ENCODE peak calls at places on chromosome 1, in five cellular contexts. P, F, U, A and W are unnamed samples.

GRCh38 chr1:166166701-166167394 is at the start of gene FAM78B:
- DNase-seq in P (peak), F (peak), U (no peak), A (peak), W (peak)

GRCh38 chr1:85274969-85275453 is 1.4 kb downstream of the BCL10 start:
- DNase-seq in P (peak), F (no peak), U (no peak), A (no peak), W (no peak)

GRCh38 chr1:94694234-94694915 is 125.8 kb upstream of the SLC44A3 start:
- DNase-seq in P (no peak), F (no peak), U (peak), A (no peak), W (no peak)

GRCh38 chr1:202810615-202811295 is at the start of gene PCAT6:
- DNase-seq in P (peak), F (peak), U (peak), A (peak), W (peak)

GRCh38 chr1:84573481-84573966 is 716 bp downstream of the CTBS start:
- DNase-seq in P (peak), F (no peak), U (no peak), A (no peak), W (no peak)

GRCh38 chr1:10378071-10378841 is 20.6 kb upstream of the PGD start:
- DNase-seq in P (peak), F (peak), U (no peak), A (no peak), W (no peak)

GRCh38 chr1:188463919-188464318 is 1635.2 kb downstream of the PLA2G4A start:
- DNase-seq in P (no peak), F (no peak), U (no peak), A (no peak), W (no peak)

GRCh38 chr1:54229281-54229891 is 29.4 kb downstream of the MRPL37 start:
- DNase-seq in P (peak), F (no peak), U (peak), A (no peak), W (peak)

GRCh38 chr1:28172690-28173150 is 3.8 kb downstream of the PTAFR start:
- DNase-seq in P (no peak), F (peak), U (no peak), A (no peak), W (peak)

GRCh38 chr1:110765640-110766335 is 91.0 kb upstream of the KCNA3 start:
- DNase-seq in P (peak), F (peak), U (peak), A (peak), W (peak)

GRCh38 chr1:25996966-25997758 is 701 bp downstream of the PAFAH2 start:
- DNase-seq in P (peak), F (peak), U (peak), A (no peak), W (peak)

GRCh38 chr1:53708687-53709086 is 30.3 kb downstream of the GLIS1 start:
- DNase-seq in P (no peak), F (no peak), U (no peak), A (no peak), W (no peak)

GRCh38 chr1:236800002-236800620 is 5.0 kb downstream of the MTR start:
- DNase-seq in P (peak), F (no peak), U (no peak), A (no peak), W (peak)

GRCh38 chr1:2279210-2279639 is 51.1 kb downstream of the SKI start:
- DNase-seq in P (no peak), F (no peak), U (peak), A (no peak), W (no peak)

GRCh38 chr1:198604973-198605372 is 33.9 kb upstream of the PTPRC start:
- DNase-seq in P (no peak), F (no peak), U (no peak), A (no peak), W (no peak)

GRCh38 chr1:34899906-34900305 is 29.5 kb downstream of the DLGAP3 start:
- DNase-seq in P (no peak), F (no peak), U (no peak), A (no peak), W (no peak)

GRCh38 chr1:63971557-63971956 is 197.7 kb downstream of the ROR1 start:
- DNase-seq in P (peak), F (no peak), U (no peak), A (no peak), W (no peak)

GRCh38 chr1:201361652-201362504 is 15.6 kb downstream of the TNNT2 start:
- DNase-seq in P (peak), F (peak), U (peak), A (no peak), W (peak)

GRCh38 chr1:110003747-110004428 is 19.3 kb downstream of the AHCYL1 start:
- DNase-seq in P (peak), F (peak), U (peak), A (no peak), W (peak)

GRCh38 chr1:1832820-1833219 is 54.5 kb upstream of the NADK start:
- DNase-seq in P (no peak), F (peak), U (no peak), A (no peak), W (no peak)

GRCh38 chr1:25247829-25248754 is 838 bp upstream of the RSRP1 start:
- DNase-seq in P (no peak), F (no peak), U (no peak), A (no peak), W (no peak)

GRCh38 chr1:42736152-42736551 is 3.9 kb downstream of the CLDN19 start:
- DNase-seq in P (peak), F (no peak), U (no peak), A (no peak), W (peak)

GRCh38 chr1:202802998-202803932 is 5.0 kb downstream of the KDM5B start:
- DNase-seq in P (peak), F (no peak), U (no peak), A (no peak), W (no peak)

GRCh38 chr1:61253059-61253735 is 170.8 kb downstream of the NFIA start:
- DNase-seq in P (peak), F (peak), U (no peak), A (no peak), W (no peak)

GRCh38 chr1:153977250-153978240 is at the start of gene JTB:
- DNase-seq in P (peak), F (peak), U (peak), A (peak), W (peak)

GRCh38 chr1:174247472-174247871 is 88.2 kb downstream of the RABGAP1L start:
- DNase-seq in P (no peak), F (no peak), U (no peak), A (no peak), W (no peak)

GRCh38 chr1:84524590-84524989 is 18.2 kb upstream of the GNG5 start:
- DNase-seq in P (no peak), F (no peak), U (no peak), A (no peak), W (no peak)

GRCh38 chr1:29282924-29283803 is 46.8 kb downstream of the PTPRU start:
- DNase-seq in P (peak), F (no peak), U (peak), A (no peak), W (peak)

GRCh38 chr1:94535879-94536278 is 5.7 kb downstream of the F3 start:
- DNase-seq in P (peak), F (no peak), U (no peak), A (no peak), W (no peak)

GRCh38 chr1:227789881-227790400 is 25.5 kb upstream of the PRSS38 start:
- DNase-seq in P (no peak), F (no peak), U (no peak), A (no peak), W (no peak)

GRCh38 chr1:227787513-227788278 is 27.8 kb upstream of the PRSS38 start:
- DNase-seq in P (peak), F (peak), U (peak), A (peak), W (peak)

GRCh38 chr1:227788279-227789041 is 27.0 kb upstream of the PRSS38 start:
- DNase-seq in P (peak), F (peak), U (no peak), A (no peak), W (peak)

GRCh38 chr1:227790868-227791267 is 24.6 kb upstream of the PRSS38 start:
- DNase-seq in P (no peak), F (no peak), U (no peak), A (no peak), W (no peak)

DNA sequence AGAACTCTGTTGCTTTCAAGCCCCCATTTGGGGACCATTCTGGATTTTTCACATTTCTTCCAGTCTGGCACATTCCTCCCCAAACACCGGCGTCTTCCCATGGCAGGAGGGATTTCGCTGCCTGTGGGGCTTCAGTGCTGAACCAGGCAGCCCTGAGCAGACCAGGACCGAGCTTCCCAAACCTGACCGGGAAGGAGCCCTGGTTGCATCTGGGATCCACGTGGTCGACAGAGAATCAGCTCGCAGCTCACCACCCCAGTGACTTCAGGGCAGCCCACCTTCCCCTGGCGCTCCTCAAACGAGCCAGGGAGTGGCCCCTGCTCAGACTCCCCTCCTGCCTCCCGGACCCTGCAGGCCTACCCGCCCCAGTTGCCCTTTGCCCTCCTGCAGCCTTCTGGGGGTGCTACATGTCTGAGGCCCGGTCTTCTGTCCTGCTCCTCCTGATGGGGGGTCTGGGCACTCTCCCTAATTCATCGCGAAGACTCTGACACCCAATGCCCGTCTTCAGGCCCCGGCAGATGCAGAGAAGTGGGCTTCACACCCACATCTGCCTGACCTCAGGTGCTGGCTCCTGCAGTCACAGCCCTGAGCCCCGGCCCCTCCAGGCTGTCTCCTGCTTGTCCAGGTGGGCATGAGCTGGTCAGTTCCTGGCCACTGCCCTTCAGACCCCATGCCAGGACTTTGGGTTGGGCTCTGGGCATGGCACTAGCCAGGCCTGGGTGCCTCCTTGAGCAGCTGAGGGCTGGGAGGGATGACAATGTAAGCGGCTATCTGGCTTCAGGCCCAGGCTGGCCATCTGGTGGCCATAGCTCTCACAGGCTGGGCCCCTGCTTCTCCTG is 26.2 kb upstream of the PRSS38 start:
- DNase-seq in P (no peak), F (peak), U (no peak), A (no peak), W (no peak)
- TF ChIP-seq CTCF in P (no peak), F (no peak), U (no peak), A (no peak), W (no peak)

DNA sequence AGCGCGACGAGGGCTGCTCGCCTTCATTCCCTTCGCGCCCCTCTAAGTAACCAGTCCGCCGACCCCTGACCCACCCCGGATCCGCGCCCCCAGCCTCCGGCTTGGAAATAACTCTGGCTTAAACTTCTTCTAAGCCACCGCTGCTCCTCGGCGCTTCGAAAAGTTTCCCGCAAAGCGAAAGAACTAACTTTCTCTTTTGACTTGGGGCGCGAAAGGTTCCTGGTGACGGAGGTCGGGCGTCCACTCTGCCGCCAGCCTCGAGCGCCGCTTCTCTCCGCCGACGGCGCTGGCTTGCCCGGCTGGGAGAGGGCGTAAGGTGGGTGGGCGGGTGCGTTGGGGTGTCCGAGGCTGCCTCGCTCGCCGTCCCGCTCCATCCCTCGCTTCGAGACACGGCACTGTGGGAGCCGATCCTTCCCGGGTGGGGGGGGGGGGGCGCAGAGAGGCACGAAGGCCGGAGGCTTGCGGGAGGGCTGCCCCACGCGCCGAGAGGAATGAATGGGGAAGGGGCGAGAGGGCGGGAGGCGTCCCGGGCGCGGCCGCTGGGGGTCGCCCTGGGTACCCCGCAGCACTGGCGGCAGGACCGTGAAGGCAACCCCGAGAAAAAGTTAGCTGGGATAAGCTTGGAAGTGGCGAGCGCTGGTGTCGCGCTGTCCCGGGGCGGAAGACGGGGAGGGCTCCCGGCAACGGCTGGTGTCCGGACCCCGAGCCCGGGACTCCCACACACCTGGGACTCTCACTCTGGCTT is 567 bp downstream of the ATF3 start:
- DNase-seq in P (no peak), F (peak), U (peak), A (peak), W (peak)
- TF ChIP-seq CTCF in P (no peak), F (peak), U (peak), A (peak), W (peak)

DNA sequence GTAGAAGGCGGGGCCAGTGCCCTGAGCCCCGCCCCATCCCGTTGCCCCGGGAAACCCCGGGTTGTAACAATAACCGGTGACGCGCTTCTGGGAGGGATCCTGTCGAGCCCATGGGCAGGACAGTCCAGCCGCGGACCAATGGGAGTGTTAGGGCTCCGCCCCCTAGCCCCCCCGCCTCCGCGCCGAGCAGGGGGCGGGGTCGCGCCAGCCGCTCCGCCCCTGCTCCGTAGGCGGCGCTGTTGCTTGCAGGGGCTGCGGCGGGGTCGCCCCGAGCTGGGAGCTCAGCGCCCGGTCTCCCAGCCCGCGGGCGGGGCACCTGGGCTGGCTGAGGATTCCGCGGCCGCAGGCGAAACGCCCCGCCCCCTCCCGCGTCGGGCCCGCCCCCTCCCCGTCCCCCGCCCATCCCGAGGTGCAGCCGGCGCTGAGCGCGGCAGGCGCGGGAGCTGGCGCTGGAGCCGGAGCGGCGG is at the start of gene FOXO6:
- DNase-seq in P (peak), F (peak), U (peak), A (peak), W (peak)
- TF ChIP-seq CTCF in P (no peak), F (peak), U (peak), A (peak), W (no peak)

GRCh38 chr1:176522310-176522846 is 59.4 kb downstream of the PAPPA2 start:
- DNase-seq in P (peak), F (no peak), U (no peak), A (no peak), W (no peak)
- TF ChIP-seq CTCF in P (no peak), F (no peak), U (no peak), A (no peak), W (no peak)